ENCODE peak calls at places on chromosomes 13 and 19, in four cellular contexts. O is PC-9; T is activated CD8-positive, alpha-beta T cell treated with anti-CD3 and anti-CD28 coated beads for 36 hours; C is hepatocyte. G is an unnamed sample.

GRCh38 chr19:50661087-50661486 is 11.8 kb downstream of the C19orf81 start:
- DNase-seq in O (no peak), T (no peak), C (no peak), G (no peak)

GRCh38 chr19:32870154-32870573 is 597 bp upstream of the SLC7A9 start:
- DNase-seq in O (no peak), T (no peak), C (peak), G (no peak)

GRCh38 chr19:17579523-17580244 is 24.2 kb downstream of the COLGALT1 start:
- DNase-seq in O (peak), T (peak), C (peak), G (peak)

GRCh38 chr19:4089400-4089908 is 22.8 kb upstream of the ZBTB7A start:
- DNase-seq in O (no peak), T (peak), C (no peak), G (peak)

GRCh38 chr19:48553676-48554384 is 1.9 kb downstream of the SULT2B1 start:
- DNase-seq in O (peak), T (no peak), C (peak), G (no peak)

GRCh38 chr19:13026478-13026999 is 31.3 kb downstream of the NFIX start:
- DNase-seq in O (no peak), T (no peak), C (peak), G (no peak)

GRCh38 chr13:26897706-26898550 is 137.3 kb upstream of the GPR12 start:
- DNase-seq in O (no peak), T (no peak), C (no peak), G (no peak)

GRCh38 chr13:58254961-58255360 is 623.4 kb downstream of the PCDH17 start:
- DNase-seq in O (no peak), T (no peak), C (no peak), G (no peak)

GRCh38 chr13:49683489-49683888 is 7.8 kb downstream of the EBPL start:
- DNase-seq in O (no peak), T (peak), C (no peak), G (peak)

GRCh38 chr19:49862411-49863253 is 4.7 kb downstream of the PNKP start:
- DNase-seq in O (no peak), T (no peak), C (no peak), G (no peak)

GRCh38 chr13:34933786-34934185 is 8.3 kb upstream of the NBEA start:
- DNase-seq in O (no peak), T (no peak), C (no peak), G (no peak)

GRCh38 chr19:2173388-2173787 is 9.7 kb downstream of the DOT1L start:
- DNase-seq in O (no peak), T (no peak), C (no peak), G (no peak)

GRCh38 chr19:13291913-13292312 is 141.7 kb downstream of the IER2 start:
- DNase-seq in O (no peak), T (no peak), C (no peak), G (no peak)

GRCh38 chr19:7850429-7850819 is 20.4 kb downstream of the EVI5L start:
- DNase-seq in O (no peak), T (no peak), C (no peak), G (no peak)

GRCh38 chr13:40974460-40975407 is 44.4 kb downstream of the ELF1 start:
- DNase-seq in O (no peak), T (peak), C (peak), G (no peak)

GRCh38 chr19:13054605-13055212 is 47.9 kb downstream of the LYL1 start:
- DNase-seq in O (no peak), T (no peak), C (no peak), G (no peak)

GRCh38 chr13:79679334-79679733 is 198.4 kb downstream of the NDFIP2 start:
- DNase-seq in O (peak), T (peak), C (peak), G (peak)

GRCh38 chr13:69690999-69691398 is 416.6 kb upstream of the ATXN8OS start:
- DNase-seq in O (no peak), T (no peak), C (no peak), G (no peak)

GRCh38 chr19:18737954-18738351 is 53.2 kb downstream of the COMP start:
- DNase-seq in O (no peak), T (no peak), C (peak), G (no peak)

GRCh38 chr19:13156968-13157882 is 7.0 kb downstream of the IER2 start:
- DNase-seq in O (no peak), T (peak), C (no peak), G (no peak)

GRCh38 chr13:31159306-31159705 is 2.4 kb downstream of the HSPH1 start:
- DNase-seq in O (no peak), T (peak), C (no peak), G (no peak)

GRCh38 chr13:112119192-112120030 is 52.5 kb downstream of the SOX1 start:
- DNase-seq in O (no peak), T (no peak), C (no peak), G (no peak)

GRCh38 chr13:33286143-33286542 is 588 bp upstream of the STARD13 start:
- DNase-seq in O (no peak), T (no peak), C (peak), G (no peak)

GRCh38 chr13:42484396-42484795 is 89.6 kb upstream of the TNFSF11 start:
- DNase-seq in O (no peak), T (no peak), C (no peak), G (no peak)

GRCh38 chr13:23778879-23779278 is 110.3 kb downstream of the MIPEP start:
- DNase-seq in O (no peak), T (no peak), C (no peak), G (no peak)

GRCh38 chr19:47729799-47730520 is 15.4 kb upstream of the NOP53 start:
- DNase-seq in O (peak), T (peak), C (peak), G (no peak)

GRCh38 chr19:45469835-45470146 is 2.0 kb downstream of the FOSB start:
- DNase-seq in O (no peak), T (peak), C (no peak), G (peak)

GRCh38 chr13:59364508-59365187 is 799.1 kb downstream of the DIAPH3 start:
- DNase-seq in O (no peak), T (no peak), C (no peak), G (no peak)

GRCh38 chr13:45441633-45442032 is 23.1 kb upstream of the COG3 start:
- DNase-seq in O (no peak), T (peak), C (no peak), G (peak)

GRCh38 chr13:99658266-99658991 is 157.2 kb downstream of the TM9SF2 start:
- DNase-seq in O (no peak), T (peak), C (peak), G (peak)
- TF ChIP-seq CTCF in O (no peak), T (no peak), C (peak), G (peak)

DNA sequence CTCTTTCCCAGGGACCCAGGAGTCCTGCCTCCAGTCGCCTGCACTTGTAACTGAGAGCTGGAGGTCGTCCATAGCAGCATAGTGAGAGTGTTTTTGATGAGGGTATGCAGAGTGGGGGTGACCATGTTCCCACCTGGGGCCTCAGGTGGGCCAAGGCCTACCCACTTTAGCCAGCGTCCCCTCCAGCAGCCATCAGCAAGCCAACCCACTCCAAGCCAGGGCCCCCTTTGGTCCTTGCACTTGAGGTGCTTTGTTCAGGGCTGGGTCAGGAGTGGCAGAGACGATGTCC is 11.9 kb upstream of the SMG9 start:
- DNase-seq in O (no peak), T (no peak), C (no peak), G (no peak)
- TF ChIP-seq CTCF in O (peak), T (no peak), C (no peak), G (no peak)

GRCh38 chr13:47798906-47799305 is 202.2 kb downstream of the SUCLA2 start:
- DNase-seq in O (no peak), T (no peak), C (no peak), G (no peak)
- TF ChIP-seq CTCF in O (peak), T (peak), C (peak), G (peak)

GRCh38 chr19:35613574-35613973 is 1.0 kb downstream of the HAUS5 start:
- DNase-seq in O (no peak), T (no peak), C (no peak), G (no peak)

GRCh38 chr19:35612224-35612558 is 344 bp upstream of the HAUS5 start:
- DNase-seq in O (no peak), T (no peak), C (no peak), G (no peak)

GRCh38 chr19:35615036-35615435 is 2.5 kb downstream of the HAUS5 start:
- DNase-seq in O (no peak), T (no peak), C (no peak), G (no peak)

GRCh38 chr19:35609881-35610353 is 2.6 kb upstream of the HAUS5 start:
- DNase-seq in O (no peak), T (peak), C (no peak), G (peak)

GRCh38 chr19:35612559-35613321 is at the start of gene HAUS5:
- DNase-seq in O (peak), T (peak), C (peak), G (peak)
- TF ChIP-seq CTCF in O (no peak), T (no peak), C (no peak), G (no peak)

DNA sequence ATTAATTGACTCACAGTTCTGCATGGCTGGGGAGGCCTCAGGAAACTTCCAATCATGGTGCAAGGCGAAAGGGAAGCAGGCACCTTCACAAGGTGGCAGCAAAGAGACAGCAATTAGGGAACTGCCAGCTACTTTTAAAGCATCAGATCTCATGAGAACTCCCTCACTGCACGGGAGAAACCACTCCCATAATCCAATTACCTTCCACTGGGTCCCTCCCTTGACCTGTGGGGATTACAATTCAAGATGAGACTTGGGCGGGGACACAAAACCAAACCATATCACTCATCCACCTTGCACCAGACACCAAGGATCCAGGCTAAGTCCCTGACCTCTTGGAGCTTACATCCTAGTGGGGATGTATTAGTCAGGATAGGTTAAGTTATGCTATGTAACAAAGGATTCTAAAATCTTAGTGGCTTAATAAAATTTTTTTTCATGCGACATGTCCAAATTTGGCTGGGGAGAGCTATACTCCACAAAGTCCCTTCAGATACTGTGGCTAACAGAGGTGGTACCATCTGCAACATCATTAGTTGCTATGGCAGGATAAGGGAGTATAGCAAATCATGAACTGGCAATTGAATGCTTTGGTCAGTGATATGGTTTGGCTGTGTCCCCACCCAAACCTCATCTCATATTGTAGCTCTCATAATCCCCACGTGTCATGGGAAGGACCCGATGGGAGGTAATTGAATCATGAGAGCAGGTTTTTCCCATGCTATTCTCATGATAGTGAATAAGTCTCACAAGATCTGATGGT is 8.3 kb upstream of the FAM187B start:
- DNase-seq in O (no peak), T (peak), C (no peak), G (no peak)
- TF ChIP-seq CTCF in O (no peak), T (no peak), C (no peak), G (peak)

G was measured in GM13977.